ENCODE peak calls at places on chromosomes 16 and 17, in five cellular contexts. M is neural progenitor cell, J is heart right ventricle, Y is PC-9, O is sigmoid colon. P is an unnamed sample.

GRCh38 chr16:7013990-7014389 is 318.7 kb upstream of the RBFOX1 start:
- DNase-seq in O (no peak), J (no peak), M (peak; percentile 74), Y (no peak), P (no peak)

GRCh38 chr16:30521873-30522641 is 4.3 kb downstream of the ZNF768 start:
- DNase-seq in O (no peak), M (no peak), J (no peak), Y (no peak), P (no peak)

GRCh38 chr16:12225816-12226480 is 249.4 kb downstream of the SNX29 start:
- DNase-seq in O (no peak), Y (no peak), M (no peak), J (no peak), P (no peak)

GRCh38 chr16:81586421-81586820 is 141.8 kb downstream of the CMIP start:
- DNase-seq in J (no peak), M (no peak), O (no peak), Y (peak; percentile 81), P (no peak)

GRCh38 chr17:69760562-69760961 is 314.5 kb upstream of the KCNJ16 start:
- DNase-seq in M (no peak), O (no peak), J (no peak), Y (no peak), P (no peak)

GRCh38 chr16:24737391-24737871 is 8.0 kb downstream of the TNRC6A start:
- DNase-seq in J (no peak), Y (peak; percentile 60), M (no peak), O (no peak), P (peak; percentile 20)

GRCh38 chr17:66275651-66276050 is 26.8 kb upstream of the PRKCA start:
- DNase-seq in J (no peak), Y (peak; percentile 98), M (no peak), O (no peak), P (peak; percentile 80)

GRCh38 chr17:81413497-81414135 is 18.4 kb downstream of the BAHCC1 start:
- DNase-seq in Y (no peak), J (no peak), O (no peak), M (no peak), P (no peak)

GRCh38 chr16:17273142-17273561 is 197.6 kb downstream of the XYLT1 start:
- DNase-seq in M (no peak), J (no peak), O (no peak), Y (no peak), P (peak; percentile 42)

GRCh38 chr16:65782537-65783290 is 583.8 kb upstream of the CDH5 start:
- DNase-seq in Y (no peak), J (no peak), M (no peak), O (no peak), P (peak; percentile 78)

GRCh38 chr16:85148959-85149358 is 36.7 kb upstream of the CIBAR2 start:
- DNase-seq in J (no peak), M (no peak), Y (no peak), O (no peak), P (no peak)

GRCh38 chr16:87608400-87608985 is 6.2 kb downstream of the JPH3 start:
- DNase-seq in Y (no peak), O (no peak), M (peak; percentile 87), J (peak; percentile 71), P (peak; percentile 73)

GRCh38 chr17:50255766-50256480 is 18.3 kb upstream of the TMEM92 start:
- DNase-seq in Y (no peak), M (no peak), O (no peak), J (no peak), P (no peak)

GRCh38 chr16:22670044-22670536 is 143.9 kb upstream of the HS3ST2 start:
- DNase-seq in J (no peak), Y (no peak), O (peak; percentile 56), M (no peak), P (no peak)
- TF ChIP-seq CTCF in J (no peak), Y (no peak), O (no peak), M (no peak), P (no peak)

DNA sequence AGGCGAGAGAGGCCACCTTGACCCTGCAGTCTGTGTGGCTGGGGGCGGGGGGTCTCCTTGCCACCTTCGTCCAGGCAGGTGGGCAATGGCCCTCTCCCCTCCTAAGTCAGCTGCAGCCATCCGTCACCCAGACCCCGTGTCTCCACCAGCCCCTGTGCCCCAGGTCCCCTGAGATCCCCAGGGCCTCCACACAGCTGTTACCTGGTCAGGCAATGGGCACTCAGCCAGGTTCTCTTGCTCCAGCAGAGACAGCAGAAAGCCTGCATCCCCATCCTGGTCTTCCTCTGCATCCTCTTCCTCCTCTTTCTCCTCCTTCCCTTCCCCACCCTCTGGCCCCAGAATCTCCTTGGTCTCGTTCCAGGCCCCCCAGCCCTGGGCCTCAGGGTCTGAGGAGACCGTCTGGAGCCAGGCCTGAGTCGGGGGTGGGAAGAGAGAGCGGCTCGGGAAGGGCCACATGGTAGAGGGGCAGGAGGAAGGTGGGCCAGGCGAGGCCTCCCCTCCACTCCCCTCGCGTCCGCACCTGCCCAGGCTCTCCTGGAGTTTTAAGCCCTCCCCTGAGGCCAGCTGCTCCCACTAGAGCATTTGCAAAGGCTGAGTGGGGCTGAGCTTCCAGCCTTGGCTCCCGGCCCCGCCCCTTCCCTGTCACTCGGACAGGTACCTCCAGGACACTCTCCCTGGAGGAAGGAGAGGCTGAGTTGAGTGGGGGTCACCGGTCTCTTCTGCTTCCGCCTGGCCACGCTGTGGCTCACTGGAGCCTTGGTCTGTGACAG is at the start of gene PABPN1L:
- DNase-seq in J (no peak), O (no peak), Y (no peak), M (no peak), P (no peak)
- H3K27ac ChIP-seq in J (no peak within 1 kb of the TSS), O (no peak within 1 kb of the TSS), Y (no peak within 1 kb of the TSS), M (no peak within 1 kb of the TSS), P (no peak within 1 kb of the TSS)

GRCh38 chr17:48831549-48831883 is 681 bp downstream of the CALCOCO2 start:
- DNase-seq in O (no peak), M (no peak), J (no peak), Y (no peak), P (no peak)

GRCh38 chr17:48834973-48835372 is 4.1 kb downstream of the CALCOCO2 start:
- DNase-seq in J (no peak), M (no peak), Y (no peak), O (no peak), P (no peak)

GRCh38 chr17:48835971-48836370 is 5.1 kb downstream of the CALCOCO2 start:
- DNase-seq in J (no peak), Y (peak; percentile 62), M (no peak), O (no peak), P (no peak)

GRCh38 chr17:48832491-48832890 is 1.7 kb downstream of the CALCOCO2 start:
- DNase-seq in M (no peak), O (no peak), Y (no peak), J (peak; percentile 57), P (no peak)

GRCh38 chr17:48830840-48831548 is at the start of gene CALCOCO2:
- DNase-seq in O (peak; percentile 97), M (peak; percentile 98), J (peak; percentile 94), Y (peak; percentile 90), P (peak; percentile 93)
- TF ChIP-seq CTCF in O (no peak), M (peak; percentile 10), J (no peak), Y (peak; percentile 4), P (no peak)

DNA sequence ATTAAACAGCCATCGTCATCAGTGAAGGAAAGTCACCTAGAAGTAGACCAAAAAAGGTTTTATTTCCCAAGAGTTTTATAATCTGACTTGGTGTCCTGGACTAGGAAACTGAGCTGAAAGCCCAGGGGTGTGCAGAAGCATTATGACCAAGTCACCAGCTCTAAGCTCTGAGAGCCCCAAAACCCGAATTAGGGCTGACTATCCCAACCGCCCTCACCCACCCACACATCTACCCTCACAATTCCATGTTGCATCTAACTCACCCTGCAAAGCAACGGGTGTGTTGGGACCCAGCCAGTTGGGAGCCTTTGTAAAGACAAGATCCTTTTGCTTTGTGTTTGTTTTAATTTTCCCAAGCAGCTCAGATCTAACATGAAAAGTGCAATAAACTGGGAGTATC is 16.3 kb upstream of the NOG start:
- DNase-seq in Y (no peak), J (no peak), O (no peak), M (no peak), P (no peak)
- H3K27ac ChIP-seq in Y (no peak overlapping the region), J (no peak overlapping the region), O (no peak overlapping the region), M (peak overlapping the region; percentile 84), P (no peak overlapping the region)

GRCh38 chr17:57553991-57554825 is 190.9 kb downstream of the CCDC182 start:
- DNase-seq in O (no peak), M (peak; percentile 92), J (no peak), Y (peak; percentile 12), P (no peak)

GRCh38 chr17:57550671-57551315 is 194.3 kb downstream of the CCDC182 start:
- DNase-seq in Y (no peak), O (no peak), M (no peak), J (no peak), P (no peak)

GRCh38 chr17:57551321-57552079 is 193.6 kb downstream of the CCDC182 start:
- DNase-seq in Y (no peak), J (no peak), M (no peak), O (no peak), P (no peak)

GRCh38 chr17:57553525-57553924 is 191.6 kb downstream of the CCDC182 start:
- DNase-seq in O (no peak), J (no peak), M (no peak), Y (no peak), P (no peak)

DNA sequence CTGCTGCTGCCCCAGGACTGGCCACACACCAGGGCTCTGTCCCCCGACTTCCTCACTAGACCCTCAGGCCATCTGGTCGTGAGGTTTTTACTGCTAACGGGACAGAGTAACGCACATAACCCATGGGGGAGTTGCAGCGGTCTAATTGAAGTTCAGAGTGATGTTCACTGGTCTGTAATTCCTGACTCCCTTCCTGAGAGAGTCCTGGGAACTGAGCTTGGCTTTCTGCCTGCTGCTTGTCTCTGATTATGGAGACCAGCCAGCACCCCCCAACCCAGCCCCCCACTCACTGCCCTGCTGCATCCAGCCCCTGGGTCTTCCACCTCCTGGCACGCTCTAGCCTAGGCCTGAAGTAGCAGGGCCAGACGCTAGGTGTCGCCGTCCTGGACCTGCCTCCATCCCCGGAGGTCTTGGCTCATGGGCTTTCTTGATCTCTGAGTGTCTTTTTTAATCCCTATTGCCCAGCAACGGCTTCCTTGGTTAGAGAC is 192.9 kb downstream of the CCDC182 start:
- DNase-seq in M (peak; percentile 83), O (no peak), Y (peak; percentile 26), J (peak; percentile 37), P (no peak)
- TF ChIP-seq CTCF in M (peak; percentile 85), O (no peak), Y (peak; percentile 33), J (peak; percentile 43), P (no peak)

GRCh38 chr17:43114101-43114691 is 11.0 kb downstream of the BRCA1 start:
- DNase-seq in M (no peak), Y (no peak), O (no peak), J (no peak), P (no peak)
- H3K27ac ChIP-seq in M (no peak overlapping the region), Y (no peak overlapping the region), O (no peak overlapping the region), J (no peak overlapping the region), P (no peak overlapping the region)

GRCh38 chr16:27462200-27462845 is 60.3 kb downstream of the IL21R start:
- DNase-seq in J (no peak), Y (no peak), M (no peak), O (no peak), P (no peak)

GRCh38 chr16:27463741-27464662 is 62.0 kb downstream of the IL21R start:
- DNase-seq in O (no peak), Y (no peak), M (no peak), J (no peak), P (no peak)

GRCh38 chr16:27462846-27463682 is 61.1 kb downstream of the IL21R start:
- DNase-seq in Y (no peak), M (no peak), J (no peak), O (no peak), P (no peak)

GRCh38 chr16:27464663-27465482 is 62.9 kb downstream of the IL21R start:
- DNase-seq in J (no peak), M (no peak), Y (no peak), O (no peak), P (no peak)

GRCh38 chr16:27465483-27465879 is 63.5 kb downstream of the IL21R start:
- DNase-seq in J (no peak), O (no peak), M (no peak), Y (no peak), P (no peak)
- TF ChIP-seq CTCF in J (no peak), O (no peak), M (no peak), Y (no peak), P (no peak)

P was measured in RWPE1.